ENCODE peak calls at places on chromosome 10, in four cellular contexts. T is GM12878, P is K562, S is endothelial cell of umbilical vein. U is an unnamed sample.
A peak's percentile ranks its signal among the peaks of the same experiment; 100 is the strongest.

GRCh38 chr10:86376852-86377796 is 10.5 kb upstream of the GRID1 start:
- DNase-seq in T (no peak), P (peak; percentile 79), S (peak; percentile 56), U (peak; percentile 28)

GRCh38 chr10:8369666-8370065 is 315.2 kb downstream of the GATA3 start:
- DNase-seq in T (peak; percentile 30), P (no peak), S (peak; percentile 76), U (peak; percentile 12)

GRCh38 chr10:119285495-119286267 is 78.3 kb downstream of the GRK5 start:
- DNase-seq in T (no peak), P (no peak), S (no peak), U (no peak)

GRCh38 chr10:89861199-89861573 is 159.8 kb downstream of the KIF20B start:
- DNase-seq in T (no peak), P (no peak), S (no peak), U (no peak)

GRCh38 chr10:31583358-31583757 is 264.3 kb downstream of the ZEB1 start:
- DNase-seq in T (no peak), P (no peak), S (no peak), U (no peak)

GRCh38 chr10:51879238-51879637 is 179.8 kb upstream of the CSTF2T start:
- DNase-seq in T (peak; percentile 52), P (no peak), S (peak; percentile 85), U (peak; percentile 100)

GRCh38 chr10:124323806-124324205 is 94.9 kb downstream of the OAT start:
- DNase-seq in T (no peak), P (no peak), S (no peak), U (no peak)

GRCh38 chr10:14687340-14687739 is 87.4 kb downstream of the FAM107B start:
- DNase-seq in T (no peak), P (no peak), S (no peak), U (no peak)

GRCh38 chr10:80739963-80740715 is 202.4 kb downstream of the SH2D4B start:
- DNase-seq in T (no peak), P (peak; percentile 69), S (no peak), U (no peak)

GRCh38 chr10:71234970-71235681 is 22.8 kb downstream of the UNC5B start:
- DNase-seq in T (no peak), P (peak; percentile 66), S (no peak), U (peak; percentile 49)

GRCh38 chr10:73589538-73590126 is 1.5 kb downstream of the USP54 start:
- DNase-seq in T (no peak), P (no peak), S (peak; percentile 23), U (peak; percentile 32)

GRCh38 chr10:104638861-104639594 is 2.1 kb upstream of the SORCS3 start:
- DNase-seq in T (no peak), P (peak; percentile 21), S (no peak), U (no peak)

GRCh38 chr10:70753841-70754621 is 31.1 kb downstream of the TBATA start:
- DNase-seq in T (no peak), P (no peak), S (no peak), U (peak; percentile 6)

GRCh38 chr10:125136087-125136486 is 24.3 kb downstream of the CTBP2 start:
- DNase-seq in T (no peak), P (no peak), S (no peak), U (no peak)

GRCh38 chr10:60757422-60757895 is 20.8 kb upstream of the CDK1 start:
- DNase-seq in T (no peak), P (no peak), S (no peak), U (peak; percentile 6)

GRCh38 chr10:28875535-28876208 is 198.4 kb downstream of the BAMBI start:
- DNase-seq in T (no peak), P (no peak), S (no peak), U (peak; percentile 73)
- TF ChIP-seq FOS in T (no peak), P (no peak), S (no peak), U (no peak)

DNA sequence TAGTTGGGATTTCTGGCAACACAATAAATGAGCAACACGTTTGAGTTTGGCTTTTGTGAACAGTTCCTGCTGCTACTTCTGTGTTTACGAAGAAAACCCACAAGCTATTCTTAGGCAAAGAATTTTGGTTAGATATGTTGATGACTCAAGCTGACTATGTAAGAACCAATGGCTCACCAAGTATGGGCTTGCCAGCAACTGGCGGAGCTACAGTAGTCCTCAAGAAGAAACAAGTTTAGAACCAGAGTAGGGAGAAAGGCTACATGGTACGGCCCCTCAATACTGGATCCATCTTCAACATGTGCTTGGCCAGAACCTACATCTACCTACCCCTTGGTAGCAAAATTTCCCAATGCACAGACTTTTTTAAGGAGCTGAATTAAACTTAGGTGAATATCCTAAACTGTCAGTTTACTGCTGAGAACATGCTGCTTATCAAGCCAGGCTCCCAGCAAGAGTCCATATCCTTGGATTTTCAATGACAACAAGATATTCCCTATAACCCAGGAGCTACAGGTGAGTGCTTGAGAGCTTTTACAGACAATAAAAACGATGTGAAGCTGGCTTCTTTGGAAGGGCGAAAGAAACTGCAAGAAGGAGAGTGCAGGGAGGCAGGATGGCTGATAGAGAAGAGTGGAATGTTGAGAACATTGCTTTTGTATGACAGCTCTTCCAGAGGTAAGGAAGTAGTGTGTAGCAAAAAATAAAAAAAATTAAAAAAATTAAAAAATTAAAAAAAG is 74.3 kb upstream of the ASAH2 start:
- DNase-seq in T (no peak), P (peak; percentile 74), S (peak; percentile 74), U (peak; percentile 98)
- H3K4me2 ChIP-seq in T (peak overlapping the region; percentile 52), P (peak overlapping the region; percentile 82), S (peak overlapping the region; percentile 17), U (peak overlapping the region; percentile 84)

GRCh38 chr10:78330884-78331283 is 297.2 kb downstream of the RPS24 start:
- DNase-seq in T (no peak), P (no peak), S (no peak), U (no peak)

GRCh38 chr10:78331391-78331922 is 297.8 kb downstream of the RPS24 start:
- DNase-seq in T (no peak), P (no peak), S (no peak), U (peak; percentile 76)

GRCh38 chr10:78332699-78333098 is 299.0 kb downstream of the RPS24 start:
- DNase-seq in T (no peak), P (no peak), S (no peak), U (no peak)

GRCh38 chr10:78333362-78334143 is 299.9 kb downstream of the RPS24 start:
- DNase-seq in T (no peak), P (no peak), S (no peak), U (no peak)

GRCh38 chr10:78332013-78332412 is 298.4 kb downstream of the RPS24 start:
- DNase-seq in T (no peak), P (no peak), S (no peak), U (no peak)
- TF ChIP-seq FOS in T (no peak), P (no peak), S (no peak), U (no peak)

DNA sequence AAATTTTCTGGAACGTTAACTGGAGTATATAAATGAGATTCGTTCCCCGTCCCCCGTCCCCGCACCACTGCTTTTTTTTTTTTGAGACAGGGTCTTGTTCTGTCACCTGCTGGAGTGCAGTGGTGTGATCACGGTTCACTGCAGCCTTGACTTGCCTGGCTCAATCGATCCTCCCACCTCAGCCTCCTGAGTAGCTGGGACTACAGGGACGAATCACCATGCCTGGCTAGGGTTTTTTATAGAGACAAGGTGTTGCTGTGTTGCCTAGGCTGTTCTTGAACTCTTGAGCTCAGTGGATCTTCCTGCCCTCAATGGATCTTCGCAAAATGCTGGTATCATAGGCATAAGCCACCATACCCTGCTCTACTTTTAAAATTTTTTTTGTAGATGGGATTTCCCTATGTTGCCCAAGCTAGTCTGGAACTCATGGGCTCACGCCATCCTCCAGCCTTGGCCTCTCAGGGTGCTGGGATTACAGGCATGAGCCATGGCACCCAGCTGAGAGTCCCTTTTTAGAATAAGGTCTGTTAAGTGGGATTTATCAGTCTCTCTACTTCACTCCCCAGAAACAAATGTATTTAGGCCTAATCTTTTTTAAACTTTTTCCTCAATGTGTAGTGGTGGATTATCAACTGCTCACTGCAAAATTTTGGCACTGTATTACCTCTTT is 122.9 kb downstream of the LYZL1 start:
- DNase-seq in T (no peak), P (no peak), S (no peak), U (no peak)
- H3K4me2 ChIP-seq in T (no peak overlapping the region), P (peak overlapping the region; percentile 10), S (peak overlapping the region; percentile 87), U (peak overlapping the region; percentile 11)

GRCh38 chr10:44577533-44577932 is 192.6 kb upstream of the CXCL12 start:
- DNase-seq in T (no peak), P (no peak), S (no peak), U (no peak)
- TF ChIP-seq FOS in T (no peak), P (no peak), S (no peak), U (no peak)

DNA sequence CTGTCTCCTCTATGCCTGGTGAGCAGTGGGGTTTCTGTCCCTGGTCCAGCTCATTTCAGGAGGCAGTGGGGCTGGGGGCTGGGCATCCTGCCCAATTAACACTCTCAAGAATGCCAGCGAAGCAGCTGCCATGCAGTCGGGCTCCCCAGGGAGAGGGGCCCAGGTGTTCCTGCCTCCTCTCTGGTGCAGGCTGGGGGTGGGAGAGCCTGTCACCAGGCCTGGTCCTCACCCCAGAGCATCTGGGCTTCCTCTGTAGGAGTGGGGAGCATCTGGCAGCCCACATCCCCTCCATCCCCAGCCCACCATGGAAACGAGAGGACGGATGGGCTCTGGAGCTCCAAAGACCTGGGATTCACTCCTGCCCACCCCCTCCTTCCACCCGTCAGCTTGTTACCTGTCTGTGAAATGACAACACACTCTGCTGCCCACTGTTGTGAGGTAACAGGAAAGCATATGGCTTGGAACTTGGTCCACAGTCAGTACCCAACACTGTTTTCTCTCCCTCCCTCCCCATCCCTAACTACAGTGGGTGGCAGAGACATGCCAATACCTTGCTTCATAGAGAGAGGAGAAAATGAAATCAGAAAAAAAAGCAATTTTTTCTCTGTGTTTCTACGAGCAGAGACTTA is 69.1 kb downstream of the SLIT1 start:
- DNase-seq in T (no peak), P (no peak), S (no peak), U (no peak)
- H3K4me2 ChIP-seq in T (no peak overlapping the region), P (no peak overlapping the region), S (no peak overlapping the region), U (no peak overlapping the region)

DNA sequence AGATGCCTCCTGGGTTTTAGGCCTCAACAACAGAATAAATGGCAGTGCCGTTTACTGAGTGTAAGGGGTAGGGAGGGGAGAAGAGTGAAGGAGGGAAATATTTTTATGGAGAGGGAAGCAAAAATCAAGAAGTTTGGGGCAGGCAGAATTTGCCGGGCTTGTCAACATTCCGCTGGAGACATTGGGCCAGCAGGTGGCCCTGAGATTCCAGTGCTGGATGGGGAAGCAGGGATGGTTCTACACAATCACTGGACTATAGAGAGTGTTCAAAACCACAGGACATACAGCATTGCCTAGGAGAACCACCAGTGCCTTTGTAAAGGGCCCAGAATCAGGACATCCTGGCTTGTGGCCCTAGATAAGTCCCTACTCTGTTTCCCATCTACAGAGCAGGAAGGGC is 598.6 kb upstream of the MGMT start:
- DNase-seq in T (no peak), P (no peak), S (no peak), U (no peak)
- TF ChIP-seq FOS in T (no peak), P (no peak), S (no peak), U (no peak)

U was measured in IMR-90.